ENCODE peak calls at places on chromosome 18, in seven cellular contexts. B is HCT116, P is HepG2, E is K562, A is endothelial cell of umbilical vein, N is H1, L is GM12878. C is an unnamed sample.

GRCh38 chr18:50060822-50061221 is 134.1 kb downstream of the MYO5B start:
- DNase-seq in P (peak), L (no peak), E (no peak), B (no peak), N (no peak), A (no peak), C (no peak)

GRCh38 chr18:5874336-5874735 is 21.0 kb downstream of the TMEM200C start:
- DNase-seq in P (no peak), L (no peak), B (no peak), N (no peak), E (no peak), A (no peak), C (no peak)

GRCh38 chr18:78445880-78446279 is 533.7 kb upstream of the SALL3 start:
- DNase-seq in B (no peak), E (no peak), A (no peak), P (no peak), L (no peak), N (no peak), C (no peak)

GRCh38 chr18:9996104-9996503 is 82.3 kb downstream of the VAPA start:
- DNase-seq in E (no peak), N (no peak), P (no peak), A (no peak), B (no peak), L (no peak), C (no peak)

GRCh38 chr18:40414155-40414754 is 1540.8 kb upstream of the PIK3C3 start:
- DNase-seq in E (no peak), B (no peak), N (no peak), A (no peak), P (no peak), L (no peak), C (no peak)

GRCh38 chr18:34153711-34154110 is 71.0 kb downstream of the NOL4 start:
- DNase-seq in N (no peak), B (no peak), A (peak), P (peak), L (peak), E (no peak), C (peak)

GRCh38 chr18:58254873-58255511 is 211.0 kb downstream of the NEDD4L start:
- DNase-seq in P (no peak), N (peak), B (no peak), E (no peak), L (no peak), A (no peak), C (no peak)

GRCh38 chr18:27685807-27686412 is 491.0 kb downstream of the CDH2 start:
- DNase-seq in L (no peak), A (peak), N (no peak), P (peak), B (peak), E (peak), C (no peak)

GRCh38 chr18:49849331-49850217 is 36.2 kb upstream of the ACAA2 start:
- DNase-seq in L (no peak), N (peak), E (peak), P (peak), B (peak), A (peak), C (no peak)

GRCh38 chr18:825891-826585 is 14.0 kb upstream of the YES1 start:
- DNase-seq in A (no peak), E (peak), P (no peak), N (no peak), L (no peak), B (no peak), C (no peak)

GRCh38 chr18:24463233-24463775 is 2.9 kb downstream of the HRH4 start:
- DNase-seq in A (no peak), B (no peak), E (no peak), P (no peak), N (no peak), L (no peak), C (no peak)

GRCh38 chr18:64271264-64271663 is 122.4 kb upstream of the LINC00305 start:
- DNase-seq in A (peak), N (no peak), L (no peak), E (no peak), B (no peak), P (no peak), C (no peak)

GRCh38 chr18:41973989-41974388 is 19.0 kb downstream of the PIK3C3 start:
- DNase-seq in A (no peak), N (no peak), L (no peak), B (no peak), E (no peak), P (no peak), C (no peak)

GRCh38 chr18:21194871-21195771 is 46.9 kb upstream of the GREB1L start:
- DNase-seq in A (peak), B (peak), P (peak), L (no peak), N (no peak), E (peak), C (peak)

GRCh38 chr18:58228762-58229161 is 184.7 kb downstream of the NEDD4L start:
- DNase-seq in P (no peak), N (no peak), A (no peak), B (no peak), L (no peak), E (no peak), C (no peak)

GRCh38 chr18:30957086-30957485 is 85.5 kb downstream of the DSC3 start:
- DNase-seq in B (no peak), A (no peak), L (no peak), N (no peak), E (no peak), P (no peak), C (no peak)

GRCh38 chr18:22170421-22171262 is 1.3 kb downstream of the GATA6 start:
- DNase-seq in L (no peak), E (no peak), P (peak), N (peak), A (peak), B (no peak), C (no peak)

DNA sequence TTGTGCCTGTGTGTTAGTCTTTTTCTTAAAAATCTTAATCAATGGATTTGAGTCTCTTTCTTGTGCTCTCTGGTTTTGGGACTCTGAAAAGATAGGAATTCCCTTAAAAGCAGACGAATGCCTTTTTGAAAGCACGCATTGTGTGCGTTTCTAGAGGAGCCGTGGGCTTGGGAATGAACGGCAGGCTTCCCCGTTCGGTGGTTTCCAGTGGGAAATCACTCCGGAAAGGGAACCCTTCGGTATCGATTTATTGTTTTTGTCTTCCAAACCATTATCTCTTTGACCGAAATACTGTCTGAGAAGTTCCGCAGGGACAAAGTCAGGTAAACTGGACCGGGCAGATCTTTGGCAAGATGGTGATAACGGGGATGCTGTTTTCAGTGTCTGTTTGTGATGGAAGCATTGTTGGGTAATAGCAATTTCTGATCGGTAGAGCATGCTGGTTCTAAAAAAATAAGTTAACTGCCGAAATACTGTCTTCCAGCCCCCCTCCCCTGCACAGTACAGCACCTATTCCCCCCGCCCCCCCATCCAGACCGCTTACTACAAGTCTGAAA is 429 bp downstream of the SETBP1 start:
- DNase-seq in L (no peak), P (no peak), B (no peak), A (no peak), N (no peak), E (no peak), C (no peak)
- H3K9ac ChIP-seq in L (peak), P (no peak), B (no peak), A (no peak), N (no peak), E (no peak), C (no peak)

DNA sequence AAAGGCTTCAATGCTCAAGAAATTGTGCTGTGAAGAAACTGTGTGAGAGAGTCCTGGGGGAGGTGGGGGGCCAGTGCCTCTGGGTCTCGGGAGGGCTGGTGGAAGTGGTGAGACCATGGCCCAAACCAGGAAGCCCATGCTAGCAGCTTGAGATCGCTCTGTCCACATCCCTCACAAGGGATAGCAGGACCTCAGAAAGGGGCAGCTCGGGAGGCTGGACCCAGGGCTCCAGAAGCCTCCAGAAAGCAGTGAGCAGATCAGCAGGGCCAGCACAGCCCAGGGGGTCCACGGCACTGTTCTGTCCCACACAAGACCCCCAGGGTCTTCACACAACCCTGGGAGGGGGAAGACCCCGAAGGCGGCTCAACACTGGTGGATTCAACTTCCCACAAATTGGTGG is 24.1 kb downstream of the ST8SIA5 start:
- DNase-seq in N (no peak), E (no peak), L (no peak), A (no peak), P (no peak), B (no peak), C (no peak)
- TF ChIP-seq EZH2 in N (no peak), E (no peak), L (no peak), A (no peak), P (no peak), B (no peak), C (no peak)

DNA sequence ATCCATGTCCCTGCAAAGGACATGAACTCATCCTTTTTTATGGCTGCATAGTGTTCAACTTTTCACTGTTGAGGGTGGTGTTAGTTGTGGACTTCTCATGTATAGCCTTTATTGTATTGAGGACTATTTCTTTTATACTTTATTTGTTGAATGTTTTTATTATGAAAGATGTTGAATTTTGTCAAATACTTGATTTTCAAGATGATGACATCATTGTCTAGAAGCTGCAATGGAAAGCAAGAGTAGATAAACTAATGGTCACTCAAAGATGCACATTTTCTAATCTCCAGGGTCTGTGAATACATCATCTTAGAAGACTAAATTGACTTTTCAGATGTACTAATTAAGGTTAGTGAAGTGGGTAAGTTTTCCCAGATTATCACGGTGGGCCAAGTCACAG is 1117.0 kb downstream of the DSC3 start:
- DNase-seq in A (no peak), L (no peak), E (no peak), P (no peak), N (no peak), B (no peak), C (no peak)
- TF ChIP-seq POLR2AphosphoS5 in A (no peak), L (no peak), E (no peak), P (no peak), N (no peak), B (no peak), C (no peak)

DNA sequence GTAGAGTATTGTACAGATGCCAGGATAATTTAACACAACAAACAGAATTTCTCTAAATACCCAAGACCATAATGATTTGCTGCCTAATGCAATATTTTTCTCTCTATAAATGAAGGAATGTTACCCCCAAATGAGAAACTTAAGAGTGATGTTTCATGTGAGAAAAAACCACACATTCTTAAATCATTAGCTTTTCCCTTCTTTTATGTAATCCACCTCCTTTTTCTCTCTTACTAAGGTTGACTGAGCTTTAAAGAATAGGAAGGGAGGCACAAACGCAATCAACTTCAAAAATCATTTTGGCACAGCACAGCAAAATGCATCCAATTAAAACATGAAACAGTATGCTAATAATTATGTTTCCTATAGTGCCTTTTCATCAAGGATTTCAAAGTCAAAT is 698.1 kb upstream of the CDH2 start:
- DNase-seq in L (no peak), P (no peak), A (no peak), B (no peak), E (no peak), N (no peak), C (no peak)
- H3K9ac ChIP-seq in L (no peak), P (no peak), A (no peak), B (no peak), E (no peak), N (no peak), C (no peak)